ENCODE peak calls at places on chromosomes 2 and 18, in four cellular contexts. W is GM12878, O is K562, U is HL-60. F is an unnamed sample.

GRCh38 chr18:31942301-31942998 is 478 bp downstream of the TRAPPC8 start:
- DNase-seq in W (no peak), O (peak), U (peak), F (peak)

GRCh38 chr2:7011376-7012083 is 94.3 kb downstream of the RNF144A start:
- DNase-seq in W (no peak), O (no peak), U (no peak), F (no peak)

GRCh38 chr2:120437604-120438000 is 91.7 kb downstream of the INHBB start:
- DNase-seq in W (no peak), O (no peak), U (no peak), F (no peak)

GRCh38 chr18:79062806-79063205 is 6.4 kb upstream of the ATP9B start:
- DNase-seq in W (no peak), O (no peak), U (no peak), F (no peak)

GRCh38 chr2:238467062-238467461 is 40.3 kb downstream of the ASB1 start:
- DNase-seq in W (no peak), O (no peak), U (no peak), F (no peak)

GRCh38 chr2:25844089-25844488 is 34.2 kb downstream of the ASXL2 start:
- DNase-seq in W (no peak), O (no peak), U (no peak), F (no peak)

GRCh38 chr2:46018773-46019593 is 278.2 kb upstream of the EPAS1 start:
- DNase-seq in W (no peak), O (no peak), U (no peak), F (no peak)

GRCh38 chr2:8857709-8858108 is 20.3 kb upstream of the KIDINS220 start:
- DNase-seq in W (no peak), O (no peak), U (no peak), F (no peak)

GRCh38 chr18:31648966-31649429 is 35.4 kb downstream of the B4GALT6 start:
- DNase-seq in W (peak), O (no peak), U (no peak), F (no peak)

GRCh38 chr2:147488472-147488871 is 356.4 kb upstream of the ACVR2A start:
- DNase-seq in W (no peak), O (no peak), U (no peak), F (no peak)

GRCh38 chr2:199869227-199869541 is 18.2 kb upstream of the FTCDNL1 start:
- DNase-seq in W (no peak), O (no peak), U (no peak), F (no peak)

GRCh38 chr2:174331731-174332606 is 2.8 kb upstream of the SP9 start:
- DNase-seq in W (no peak), O (peak), U (no peak), F (no peak)

GRCh38 chr2:5673148-5673860 is 18.9 kb upstream of the SOX11 start:
- DNase-seq in W (no peak), O (no peak), U (no peak), F (no peak)

GRCh38 chr2:196169521-196169920 is 1.9 kb downstream of the STK17B start:
- DNase-seq in W (no peak), O (no peak), U (no peak), F (no peak)

GRCh38 chr2:208819190-208819589 is 412.6 kb downstream of the PTH2R start:
- DNase-seq in W (no peak), O (no peak), U (no peak), F (no peak)

GRCh38 chr18:8686556-8686955 is 18.8 kb upstream of the MTCL1 start:
- DNase-seq in W (no peak), O (no peak), U (no peak), F (no peak)

GRCh38 chr2:47690132-47690531 is 92.8 kb upstream of the MSH6 start:
- DNase-seq in W (no peak), O (no peak), U (no peak), F (no peak)

GRCh38 chr2:158693476-158693875 is 101.6 kb upstream of the DAPL1 start:
- DNase-seq in W (no peak), O (no peak), U (no peak), F (no peak)

GRCh38 chr18:79356435-79356834 is 39.3 kb upstream of the NFATC1 start:
- DNase-seq in W (peak), O (no peak), U (no peak), F (no peak)

GRCh38 chr2:9279426-9279825 is 72.8 kb downstream of the ASAP2 start:
- DNase-seq in W (no peak), O (no peak), U (no peak), F (no peak)

GRCh38 chr18:45119888-45120287 is 439.2 kb downstream of the SETBP1 start:
- DNase-seq in W (no peak), O (no peak), U (no peak), F (no peak)

GRCh38 chr2:64225491-64225890 is 81.3 kb upstream of the PELI1 start:
- DNase-seq in W (no peak), O (no peak), U (no peak), F (no peak)

GRCh38 chr2:3325458-3326181 is 52.0 kb downstream of the EIPR1 start:
- DNase-seq in W (no peak), O (no peak), U (no peak), F (no peak)

DNA sequence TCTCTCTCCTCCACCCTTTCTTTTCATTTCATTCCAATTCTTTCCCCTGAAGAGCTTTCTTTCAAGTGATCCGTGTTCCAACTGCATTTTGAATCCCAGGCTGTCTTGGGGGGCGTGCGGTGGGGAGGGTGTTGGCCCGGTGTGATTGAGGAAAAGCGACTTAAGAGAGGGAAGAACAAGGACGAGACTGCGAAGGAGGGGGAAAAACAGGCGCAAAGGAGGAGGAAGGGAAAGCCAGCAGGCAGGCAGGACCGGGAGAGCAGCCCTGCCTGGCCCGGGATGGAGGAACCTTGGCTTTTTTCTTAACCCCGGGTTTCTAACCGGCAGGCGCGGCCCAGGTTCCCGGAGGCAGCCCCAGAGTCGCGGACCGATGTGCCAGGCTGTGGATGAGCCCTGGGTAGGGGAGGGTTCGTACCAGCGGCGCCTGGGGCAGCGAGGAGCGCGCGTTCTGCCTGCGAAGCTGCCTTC is 1.3 kb downstream of the ADCYAP1 start:
- DNase-seq in W (no peak), O (no peak), U (no peak), F (no peak)
- TF ChIP-seq SPI1 in W (no peak), O (no peak), U (no peak), F (no peak)

GRCh38 chr2:181805228-181806038 is 86.1 kb upstream of the ITPRID2 start:
- DNase-seq in W (no peak), O (no peak), U (peak), F (no peak)
- TF ChIP-seq SPI1 in W (no peak), O (peak), U (peak), F (no peak)

GRCh38 chr2:170249761-170250160 is 71.8 kb downstream of the MYO3B start:
- DNase-seq in W (no peak), O (no peak), U (no peak), F (no peak)

GRCh38 chr2:170247882-170248393 is 70.0 kb downstream of the MYO3B start:
- DNase-seq in W (no peak), O (peak), U (no peak), F (no peak)

GRCh38 chr2:170247333-170247732 is 69.4 kb downstream of the MYO3B start:
- DNase-seq in W (no peak), O (no peak), U (no peak), F (no peak)

GRCh38 chr2:170250584-170250983 is 72.6 kb downstream of the MYO3B start:
- DNase-seq in W (no peak), O (no peak), U (no peak), F (no peak)

DNA sequence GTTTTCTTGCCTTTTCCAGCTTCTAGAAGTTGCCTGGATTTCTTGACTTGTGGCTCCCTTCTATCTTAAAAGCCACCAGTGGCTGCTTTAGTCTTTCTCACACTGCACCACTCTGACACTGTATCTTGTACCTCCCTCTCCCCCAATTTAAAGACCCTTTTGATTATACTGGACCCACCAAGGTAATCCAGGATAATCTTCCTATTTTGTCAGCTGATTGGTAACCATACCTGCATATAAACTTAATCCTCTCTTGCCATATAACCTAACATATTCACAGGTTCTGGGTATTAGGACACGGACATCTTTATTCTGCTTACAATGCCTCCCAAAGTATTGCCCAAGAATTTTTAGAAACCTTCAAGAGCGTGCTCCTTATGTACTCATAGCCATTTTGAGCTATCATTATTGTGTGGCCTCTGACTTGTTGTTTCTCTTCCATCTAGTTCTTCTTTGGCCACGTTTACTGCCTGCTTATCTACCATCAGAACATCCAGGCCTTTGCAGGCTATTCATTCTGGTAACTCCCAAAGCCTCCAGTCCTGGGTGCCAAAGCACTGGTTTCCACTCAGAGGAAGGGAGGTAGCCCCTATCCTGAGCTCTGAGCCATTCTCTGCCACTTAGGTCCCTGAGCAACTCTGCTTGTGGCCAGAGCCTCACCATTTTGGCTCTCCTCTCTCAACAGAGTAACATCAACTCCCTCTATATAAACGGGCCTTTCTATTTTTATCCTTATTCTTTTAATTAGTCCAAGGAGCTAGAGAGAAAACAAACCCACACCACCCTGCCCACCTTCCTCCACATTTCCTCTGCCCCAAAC is 70.8 kb downstream of the MYO3B start:
- DNase-seq in W (no peak), O (peak), U (no peak), F (no peak)
- TF ChIP-seq SPI1 in W (no peak), O (no peak), U (no peak), F (no peak)

GRCh38 chr2:239579081-239579480 is 178.3 kb upstream of the HDAC4 start:
- DNase-seq in W (no peak), O (no peak), U (no peak), F (no peak)

GRCh38 chr2:239576784-239577183 is 176.0 kb upstream of the HDAC4 start:
- DNase-seq in W (no peak), O (no peak), U (no peak), F (no peak)

GRCh38 chr2:239578381-239578780 is 177.6 kb upstream of the HDAC4 start:
- DNase-seq in W (no peak), O (no peak), U (no peak), F (no peak)

GRCh38 chr2:239577306-239577705 is 176.5 kb upstream of the HDAC4 start:
- DNase-seq in W (no peak), O (no peak), U (no peak), F (no peak)

DNA sequence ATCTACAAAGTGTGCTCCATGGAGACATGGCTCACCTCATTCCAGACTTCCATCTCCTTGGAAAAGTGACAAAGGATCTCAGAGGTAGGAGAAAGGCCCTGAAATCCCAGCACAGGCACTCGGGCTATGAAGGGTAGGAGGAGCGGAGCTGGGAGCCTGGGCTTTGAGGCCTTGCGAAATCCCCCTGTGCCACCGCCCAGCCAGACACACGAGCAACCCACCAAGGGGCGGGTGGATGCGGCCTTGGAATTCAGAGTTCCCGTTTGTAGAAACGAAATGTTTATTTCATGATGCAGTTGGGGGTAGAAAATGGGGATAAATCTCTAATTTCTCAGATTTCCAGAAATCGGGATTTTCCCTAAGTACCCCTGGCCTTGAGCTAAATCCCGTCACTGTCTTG is 177.1 kb upstream of the HDAC4 start:
- DNase-seq in W (no peak), O (no peak), U (no peak), F (no peak)
- TF ChIP-seq SPI1 in W (no peak), O (no peak), U (no peak), F (no peak)

F was measured in GM12891.